ENCODE peak calls at places on chromosomes 4 and X, in eight cellular contexts. N is mammary epithelial cell, A is fibroblast of lung, E is neural progenitor cell, C is GM23248, M is SK-N-SH, S is PC-3, P is neuronal stem cell. L is an unnamed sample.

GRCh38 chrX:110318664-110318968 is 731 bp upstream of the AMMECR1 start:
- DNase-seq in N (no peak), A (no peak), E (no peak), C (no peak), M (no peak), S (peak; percentile 43), P (no peak), L (no peak)

GRCh38 chr4:158209825-158210807 is at the start of gene TMEM144:
- DNase-seq in N (peak; percentile 87), A (peak; percentile 93), E (peak; percentile 88), C (peak; percentile 98), M (no peak), S (peak; percentile 88), P (peak; percentile 63), L (peak; percentile 87)

GRCh38 chrX:57583477-57583876 is 8.3 kb upstream of the ZXDB start:
- DNase-seq in N (peak; percentile 28), A (no peak), E (no peak), C (peak; percentile 21), M (no peak), S (peak; percentile 61), P (no peak), L (no peak)

GRCh38 chr4:85677286-85677685 is 202.3 kb downstream of the ARHGAP24 start:
- DNase-seq in N (no peak), A (peak; percentile 51), E (no peak), C (peak; percentile 13), M (peak; percentile 21), S (no peak), P (no peak), L (peak; percentile 44)

GRCh38 chr4:1055721-1056590 is 44.5 kb downstream of the FGFRL1 start:
- DNase-seq in N (no peak), A (peak; percentile 27), E (peak; percentile 71), C (no peak), M (peak; percentile 65), S (no peak), P (no peak), L (no peak)

GRCh38 chrX:17433965-17434364 is 59.0 kb downstream of the NHS start:
- DNase-seq in N (no peak), A (no peak), E (no peak), C (no peak), M (no peak), S (no peak), P (no peak), L (no peak)

GRCh38 chrX:17024896-17025295 is 78.4 kb downstream of the REPS2 start:
- DNase-seq in N (no peak), A (no peak), E (no peak), C (no peak), M (peak; percentile 36), S (no peak), P (no peak), L (no peak)

GRCh38 chr4:185096032-185096653 is 46.9 kb upstream of the SLC25A4 start:
- DNase-seq in N (peak; percentile 16), A (peak; percentile 21), E (peak; percentile 57), C (peak; percentile 59), M (peak; percentile 60), S (peak; percentile 55), P (no peak), L (peak; percentile 18)

GRCh38 chr4:66273110-66273509 is 602.8 kb upstream of the EPHA5 start:
- DNase-seq in N (no peak), A (no peak), E (no peak), C (no peak), M (no peak), S (no peak), P (no peak), L (no peak)

GRCh38 chrX:17046478-17047097 is 100.1 kb downstream of the REPS2 start:
- DNase-seq in N (peak; percentile 56), A (peak; percentile 63), E (peak; percentile 78), C (peak; percentile 70), M (peak; percentile 51), S (peak; percentile 77), P (peak; percentile 26), L (no peak)

GRCh38 chr4:17535242-17535641 is 20.3 kb downstream of the CLRN2 start:
- DNase-seq in N (no peak), A (no peak), E (no peak), C (no peak), M (no peak), S (no peak), P (no peak), L (no peak)
- H2AFZ ChIP-seq in N (no peak overlapping the region), A (no peak overlapping the region), E (peak overlapping the region; percentile 35), C (peak overlapping the region; percentile 14), M (no peak overlapping the region), S (peak overlapping the region; percentile 55), P (peak overlapping the region; percentile 54), L (no peak overlapping the region)

GRCh38 chrX:37776283-37776986 is 3.4 kb upstream of the CYBB start:
- DNase-seq in N (no peak), A (no peak), E (no peak), C (no peak), M (no peak), S (no peak), P (no peak), L (no peak)
- H3K4me2 ChIP-seq in N (no peak overlapping the region), A (no peak overlapping the region), E (no peak overlapping the region), C (no peak overlapping the region), M (no peak overlapping the region), S (no peak overlapping the region), P (no peak overlapping the region), L (no peak overlapping the region)

DNA sequence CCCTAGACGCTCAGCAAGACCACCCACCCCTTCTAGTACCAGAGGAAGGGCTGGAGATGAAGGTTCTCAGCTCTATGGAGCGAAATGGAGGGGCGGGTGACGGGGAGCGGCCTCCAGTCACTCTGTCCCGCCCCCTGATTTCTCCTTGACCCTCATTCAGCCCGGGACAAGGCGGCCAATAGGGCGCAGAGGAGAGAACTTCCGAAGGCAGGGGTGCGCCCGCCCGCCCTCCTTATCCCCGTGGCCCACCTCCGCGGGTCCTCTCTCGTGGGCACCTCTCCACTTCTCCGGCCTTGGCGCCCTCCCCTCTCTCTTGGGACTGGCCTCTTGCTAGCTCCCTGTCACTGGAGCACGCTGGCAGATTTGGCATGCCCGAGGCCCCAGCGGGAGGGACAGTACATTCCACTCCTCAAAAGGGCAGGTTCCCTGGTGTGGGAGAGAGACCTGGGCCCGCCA is 1.1 kb upstream of the SEPTIN6 start:
- DNase-seq in N (no peak), A (no peak), E (peak; percentile 35), C (no peak), M (peak; percentile 26), S (no peak), P (no peak), L (no peak)
- H3K27ac ChIP-seq in N (no peak overlapping the region), A (no peak overlapping the region), E (no peak overlapping the region), C (no peak overlapping the region), M (no peak overlapping the region), S (no peak overlapping the region), P (no peak overlapping the region), L (no peak overlapping the region)

DNA sequence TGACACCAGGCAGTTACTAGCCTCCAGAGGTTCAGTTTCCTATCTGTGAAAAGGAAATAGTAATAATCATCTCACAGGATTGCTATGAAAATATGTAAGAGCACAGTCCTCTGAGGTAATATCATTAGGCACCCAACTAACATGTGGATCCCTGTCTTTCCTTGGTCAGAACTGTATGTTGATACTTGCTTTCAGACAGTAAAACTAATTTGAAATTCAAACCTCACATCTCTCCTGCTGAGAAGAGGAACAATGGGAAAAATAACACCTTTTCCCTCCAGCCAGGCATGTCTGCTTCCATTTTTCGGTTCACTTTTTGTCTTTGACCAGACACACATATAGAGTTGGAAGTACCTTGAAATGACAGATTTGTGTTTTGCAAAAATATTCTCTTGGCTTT is 262.7 kb downstream of the IL15 start:
- DNase-seq in N (no peak), A (no peak), E (no peak), C (no peak), M (no peak), S (no peak), P (no peak), L (no peak)
- H2AFZ ChIP-seq in N (no peak overlapping the region), A (no peak overlapping the region), E (no peak overlapping the region), C (peak overlapping the region; percentile 82), M (no peak overlapping the region), S (no peak overlapping the region), P (no peak overlapping the region), L (no peak overlapping the region)

DNA sequence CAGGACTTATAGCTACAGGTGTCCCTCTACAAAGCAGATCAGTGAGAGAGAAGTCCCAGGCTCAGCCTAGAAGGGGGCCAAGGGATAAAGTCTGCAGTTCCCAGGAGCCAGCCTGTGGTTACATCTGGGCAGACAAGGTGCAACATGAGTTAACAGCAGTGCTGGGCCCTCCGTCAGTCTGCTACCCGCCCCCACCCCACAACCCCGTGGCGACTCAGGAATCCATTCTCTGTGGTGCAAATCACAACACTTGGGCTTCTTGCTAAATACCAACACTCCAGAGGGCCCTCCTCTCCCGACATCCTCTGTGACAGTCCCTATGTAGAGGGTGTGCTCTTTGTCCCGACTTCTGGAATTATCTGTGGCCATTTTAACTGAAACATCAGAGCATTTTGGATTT is 13.8 kb downstream of the GPM6B start:
- DNase-seq in N (no peak), A (no peak), E (peak; percentile 7), C (no peak), M (no peak), S (no peak), P (no peak), L (no peak)
- H3K4me2 ChIP-seq in N (no peak overlapping the region), A (no peak overlapping the region), E (no peak overlapping the region), C (no peak overlapping the region), M (no peak overlapping the region), S (no peak overlapping the region), P (no peak overlapping the region), L (no peak overlapping the region)

GRCh38 chrX:19728915-19729314 is 158.5 kb downstream of the SH3KBP1 start:
- DNase-seq in N (no peak), A (peak; percentile 57), E (no peak), C (no peak), M (no peak), S (no peak), P (no peak), L (peak; percentile 50)
- H3K27ac ChIP-seq in N (no peak overlapping the region), A (no peak overlapping the region), E (no peak overlapping the region), C (no peak overlapping the region), M (no peak overlapping the region), S (no peak overlapping the region), P (no peak overlapping the region), L (no peak overlapping the region)

GRCh38 chr4:143699331-143700059 is 980 bp downstream of the FREM3 start:
- DNase-seq in N (no peak), A (no peak), E (no peak), C (peak; percentile 15), M (no peak), S (no peak), P (no peak), L (no peak)

GRCh38 chr4:143700420-143701352 is at the start of gene FREM3:
- DNase-seq in N (peak; percentile 10), A (no peak), E (peak; percentile 55), C (peak; percentile 17), M (peak; percentile 19), S (no peak), P (peak; percentile 20), L (no peak)

GRCh38 chr4:143701365-143701764 is 890 bp upstream of the FREM3 start:
- DNase-seq in N (no peak), A (no peak), E (no peak), C (no peak), M (no peak), S (no peak), P (no peak), L (no peak)

DNA sequence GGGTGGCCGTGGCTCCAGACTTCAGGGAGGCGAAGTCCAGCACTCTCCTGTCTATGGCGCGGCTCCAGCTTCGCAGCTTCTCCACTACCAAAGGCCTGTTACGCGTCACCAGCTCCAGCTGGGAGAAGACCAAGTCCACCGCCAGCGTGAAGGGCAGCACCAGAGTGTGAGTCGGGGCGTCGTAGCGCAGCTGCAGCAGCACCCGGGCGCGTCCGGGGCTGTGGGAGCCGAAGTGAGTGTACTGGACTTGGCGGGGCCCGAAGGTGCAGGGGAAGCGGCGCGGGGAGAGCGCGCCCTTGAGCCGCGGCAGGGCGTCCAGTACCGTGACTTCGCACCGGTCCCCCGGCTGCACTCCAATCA is 435 bp downstream of the FREM3 start:
- DNase-seq in N (peak; percentile 1), A (peak; percentile 16), E (peak; percentile 19), C (peak; percentile 75), M (peak; percentile 15), S (no peak), P (peak; percentile 5), L (peak; percentile 6)
- H2AFZ ChIP-seq in N (no peak overlapping the region), A (no peak overlapping the region), E (peak overlapping the region; percentile 15), C (peak overlapping the region; percentile 38), M (peak overlapping the region; percentile 72), S (no peak overlapping the region), P (peak overlapping the region; percentile 84), L (peak overlapping the region; percentile 15)